ENCODE peak calls at places on chromosomes 6 and 20, in eight cellular contexts. Q, R, F, I, G, Y, S and C are unnamed samples.

GRCh38 chr6:108176281-108177089 is 10.7 kb downstream of the NR2E1 start:
- DNase-seq in Q (no peak), R (no peak), F (no peak), I (no peak), G (no peak), Y (no peak), S (no peak), C (no peak)

GRCh38 chr6:109006818-109007217 is 87.8 kb downstream of the SESN1 start:
- DNase-seq in Q (no peak), R (no peak), F (no peak), I (no peak), G (no peak), Y (no peak), S (no peak), C (no peak)

GRCh38 chr6:17004269-17004668 is 97.6 kb upstream of the STMND1 start:
- DNase-seq in Q (no peak), R (no peak), F (no peak), I (no peak), G (no peak), Y (no peak), S (no peak), C (no peak)

GRCh38 chr6:106347219-106347618 is 13.3 kb upstream of the CRYBG1 start:
- DNase-seq in Q (no peak), R (no peak), F (no peak), I (no peak), G (no peak), Y (no peak), S (no peak), C (no peak)

GRCh38 chr6:44219053-44219814 is 2.5 kb downstream of the MYMX start:
- DNase-seq in Q (no peak), R (peak), F (peak), I (peak), G (no peak), Y (no peak), S (peak), C (peak)

GRCh38 chr20:58690851-58691250 is 1.7 kb upstream of the NPEPL1 start:
- DNase-seq in Q (no peak), R (no peak), F (peak), I (no peak), G (no peak), Y (no peak), S (no peak), C (peak)

GRCh38 chr6:4916954-4917561 is 86.8 kb downstream of the RPP40 start:
- DNase-seq in Q (no peak), R (no peak), F (no peak), I (no peak), G (no peak), Y (no peak), S (no peak), C (no peak)

GRCh38 chr6:11190625-11191245 is 41.7 kb downstream of the NEDD9 start:
- DNase-seq in Q (no peak), R (no peak), F (no peak), I (no peak), G (no peak), Y (no peak), S (no peak), C (no peak)

GRCh38 chr20:63326314-63327228 is 33.6 kb downstream of the COL20A1 start:
- DNase-seq in Q (no peak), R (no peak), F (no peak), I (peak), G (no peak), Y (no peak), S (no peak), C (no peak)

GRCh38 chr6:40325041-40325440 is 262.1 kb downstream of the LRFN2 start:
- DNase-seq in Q (no peak), R (no peak), F (no peak), I (no peak), G (no peak), Y (no peak), S (no peak), C (no peak)